ENCODE peak calls at places on chromosomes 5 and 9, in eight cellular contexts. S, O, Y, M, Z, W, E and H are unnamed samples.

GRCh38 chr9:5625916-5626315 is 3.0 kb upstream of the RIC1 start:
- DNase-seq in S (no peak), O (no peak), Y (no peak), M (no peak), Z (no peak), W (no peak), E (no peak), H (no peak)

GRCh38 chr9:119020284-119020683 is 349.0 kb downstream of the BRINP1 start:
- DNase-seq in S (no peak), O (no peak), Y (no peak), M (no peak), Z (no peak), W (no peak), E (no peak), H (no peak)

GRCh38 chr5:20360243-20360642 is 372.2 kb upstream of the CDH18 start:
- DNase-seq in S (no peak), O (no peak), Y (no peak), M (no peak), Z (no peak), W (no peak), E (no peak), H (no peak)

GRCh38 chr9:93891549-93892310 is 63.4 kb downstream of the BARX1 start:
- DNase-seq in S (no peak), O (no peak), Y (no peak), M (no peak), Z (peak), W (no peak), E (no peak), H (no peak)

GRCh38 chr9:127558581-127559246 is 53.4 kb upstream of the STXBP1 start:
- DNase-seq in S (no peak), O (no peak), Y (no peak), M (no peak), Z (no peak), W (no peak), E (no peak), H (no peak)

GRCh38 chr5:1152156-1152555 is 40.3 kb upstream of the SLC12A7 start:
- DNase-seq in S (no peak), O (no peak), Y (no peak), M (no peak), Z (no peak), W (no peak), E (no peak), H (peak)

GRCh38 chr5:30592833-30593232 is 600.7 kb upstream of the CDH6 start:
- DNase-seq in S (no peak), O (no peak), Y (no peak), M (no peak), Z (no peak), W (no peak), E (no peak), H (no peak)

GRCh38 chr9:113558632-113559502 is 95.3 kb downstream of the RGS3 start:
- DNase-seq in S (no peak), O (no peak), Y (peak), M (peak), Z (peak), W (no peak), E (peak), H (peak)

GRCh38 chr9:121023064-121023463 is 27.0 kb downstream of the C5 start:
- DNase-seq in S (no peak), O (peak), Y (no peak), M (no peak), Z (no peak), W (peak), E (peak), H (no peak)

GRCh38 chr5:32329395-32329834 is 16.7 kb upstream of the MTMR12 start:
- DNase-seq in S (peak), O (peak), Y (peak), M (no peak), Z (peak), W (peak), E (peak), H (peak)

GRCh38 chr5:151581347-151581746 is 9.8 kb downstream of the FAT2 start:
- DNase-seq in S (no peak), O (no peak), Y (no peak), M (no peak), Z (no peak), W (no peak), E (no peak), H (no peak)

GRCh38 chr5:67934976-67935375 is 280.6 kb upstream of the PIK3R1 start:
- DNase-seq in S (no peak), O (no peak), Y (no peak), M (no peak), Z (no peak), W (no peak), E (no peak), H (no peak)

GRCh38 chr9:25936031-25936430 is 257.8 kb upstream of the TUSC1 start:
- DNase-seq in S (no peak), O (no peak), Y (no peak), M (no peak), Z (no peak), W (no peak), E (no peak), H (no peak)

GRCh38 chr9:81822967-81823366 is 105.3 kb upstream of the SPATA31D4 start:
- DNase-seq in S (no peak), O (no peak), Y (no peak), M (no peak), Z (no peak), W (no peak), E (no peak), H (no peak)

GRCh38 chr9:6715755-6716643 is 41.8 kb upstream of the KDM4C start:
- DNase-seq in S (peak), O (no peak), Y (no peak), M (peak), Z (peak), W (peak), E (peak), H (no peak)

GRCh38 chr9:115142502-115143265 is 24.7 kb upstream of the TNC start:
- DNase-seq in S (no peak), O (no peak), Y (no peak), M (no peak), Z (no peak), W (no peak), E (no peak), H (no peak)

GRCh38 chr5:79962580-79963222 is 28.4 kb downstream of the MTX3 start:
- DNase-seq in S (no peak), O (no peak), Y (no peak), M (no peak), Z (no peak), W (no peak), E (no peak), H (peak)

GRCh38 chr5:4901890-4902289 is 238.2 kb upstream of the ADAMTS16 start:
- DNase-seq in S (no peak), O (no peak), Y (no peak), M (no peak), Z (no peak), W (no peak), E (no peak), H (no peak)

GRCh38 chr9:88837731-88838130 is 153.5 kb upstream of the S1PR3 start:
- DNase-seq in S (no peak), O (no peak), Y (no peak), M (no peak), Z (no peak), W (no peak), E (no peak), H (no peak)

GRCh38 chr5:176676361-176676824 is 29.1 kb downstream of the TSPAN17 start:
- DNase-seq in S (no peak), O (peak), Y (peak), M (no peak), Z (no peak), W (peak), E (peak), H (peak)

GRCh38 chr5:39362646-39363045 is 1.6 kb downstream of the C9 start:
- DNase-seq in S (no peak), O (no peak), Y (no peak), M (no peak), Z (no peak), W (no peak), E (no peak), H (no peak)

GRCh38 chr5:171968512-171968911 is 37.9 kb downstream of the FBXW11 start:
- DNase-seq in S (no peak), O (no peak), Y (no peak), M (no peak), Z (no peak), W (no peak), E (no peak), H (no peak)

GRCh38 chr5:147188200-147189108 is 46.4 kb upstream of the STK32A start:
- DNase-seq in S (no peak), O (peak), Y (no peak), M (peak), Z (peak), W (peak), E (peak), H (peak)

GRCh38 chr5:139091439-139092156 is 106.6 kb downstream of the SIL1 start:
- DNase-seq in S (no peak), O (no peak), Y (no peak), M (no peak), Z (peak), W (no peak), E (peak), H (no peak)

GRCh38 chr5:91419571-91420537 is 36.7 kb upstream of the ARRDC3 start:
- DNase-seq in S (no peak), O (peak), Y (peak), M (peak), Z (peak), W (peak), E (peak), H (no peak)

GRCh38 chr5:57446966-57447365 is 35.6 kb downstream of the ACTBL2 start:
- DNase-seq in S (no peak), O (no peak), Y (no peak), M (no peak), Z (no peak), W (no peak), E (no peak), H (no peak)

GRCh38 chr5:176810687-176811501 is 535 bp downstream of the UNC5A start:
- DNase-seq in S (no peak), O (no peak), Y (no peak), M (no peak), Z (no peak), W (no peak), E (no peak), H (peak)

GRCh38 chr5:51652980-51653379 is 269.7 kb downstream of the ISL1 start:
- DNase-seq in S (no peak), O (no peak), Y (no peak), M (no peak), Z (no peak), W (no peak), E (no peak), H (no peak)

GRCh38 chr9:94065535-94065961 is 18.7 kb upstream of the PTPDC1 start:
- DNase-seq in S (peak), O (peak), Y (peak), M (peak), Z (peak), W (peak), E (peak), H (peak)

GRCh38 chr5:142783601-142784291 is 13.6 kb downstream of the ARHGAP26 start:
- DNase-seq in S (no peak), O (no peak), Y (no peak), M (peak), Z (no peak), W (no peak), E (peak), H (no peak)

GRCh38 chr5:2876183-2876582 is 124.7 kb upstream of the IRX2 start:
- DNase-seq in S (no peak), O (no peak), Y (no peak), M (no peak), Z (no peak), W (no peak), E (no peak), H (no peak)

GRCh38 chr9:4890242-4890641 is 94.8 kb upstream of the JAK2 start:
- DNase-seq in S (no peak), O (no peak), Y (no peak), M (no peak), Z (no peak), W (no peak), E (no peak), H (no peak)

GRCh38 chr5:38382898-38383297 is 124.5 kb downstream of the EGFLAM start:
- DNase-seq in S (peak), O (peak), Y (peak), M (peak), Z (peak), W (peak), E (peak), H (peak)

GRCh38 chr9:130301483-130302286 is 36.1 kb downstream of the HMCN2 start:
- DNase-seq in S (no peak), O (no peak), Y (no peak), M (no peak), Z (peak), W (no peak), E (no peak), H (no peak)

GRCh38 chr5:10499776-10500175 is 58.1 kb downstream of the ROPN1L start:
- DNase-seq in S (no peak), O (no peak), Y (no peak), M (no peak), Z (no peak), W (no peak), E (no peak), H (no peak)

GRCh38 chr9:126343271-126343700 is 16.7 kb downstream of the MVB12B start:
- DNase-seq in S (no peak), O (no peak), Y (no peak), M (no peak), Z (peak), W (no peak), E (no peak), H (no peak)

GRCh38 chr9:133812077-133812868 is 74.1 kb upstream of the SARDH start:
- DNase-seq in S (no peak), O (no peak), Y (no peak), M (no peak), Z (no peak), W (no peak), E (no peak), H (no peak)
- TF ChIP-seq POLR2A in S (no peak), O (no peak), Y (no peak), M (no peak), Z (no peak), W (no peak), E (no peak), H (no peak)

DNA sequence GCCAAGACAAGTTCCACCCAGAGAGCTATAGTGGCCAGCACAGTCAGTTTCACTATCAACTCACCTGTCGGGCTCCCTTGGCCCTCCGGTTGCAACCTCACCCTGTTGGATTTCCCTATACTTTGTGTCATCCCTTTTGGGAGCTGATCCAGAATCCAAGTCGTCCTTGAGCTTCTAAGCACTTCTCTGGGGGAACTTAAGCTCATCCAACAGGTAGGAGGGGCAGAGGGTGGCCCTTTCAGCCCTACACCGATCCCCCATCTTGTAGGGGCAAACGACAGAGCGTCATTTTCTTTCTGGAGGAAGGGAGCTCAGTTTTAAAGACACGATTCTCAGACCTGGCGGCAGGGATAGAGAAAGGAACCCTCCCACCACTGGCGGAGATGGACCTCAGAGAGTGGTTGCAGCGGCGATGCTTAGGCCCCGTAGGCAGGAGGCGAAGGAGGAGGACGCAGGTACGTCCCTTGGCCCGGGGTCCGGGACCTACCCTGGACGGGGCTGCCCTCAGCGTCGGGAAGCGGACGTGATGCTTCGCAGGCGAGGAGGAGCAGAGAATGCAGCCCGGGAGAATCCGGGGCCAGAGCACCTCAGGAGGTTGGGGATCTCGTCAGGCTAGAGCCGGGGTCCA is 519 bp downstream of the ZER1 start:
- DNase-seq in S (no peak), O (no peak), Y (no peak), M (no peak), Z (peak), W (no peak), E (peak), H (peak)
- TF ChIP-seq POLR2A in S (no peak), O (no peak), Y (no peak), M (no peak), Z (no peak), W (no peak), E (no peak), H (no peak)

DNA sequence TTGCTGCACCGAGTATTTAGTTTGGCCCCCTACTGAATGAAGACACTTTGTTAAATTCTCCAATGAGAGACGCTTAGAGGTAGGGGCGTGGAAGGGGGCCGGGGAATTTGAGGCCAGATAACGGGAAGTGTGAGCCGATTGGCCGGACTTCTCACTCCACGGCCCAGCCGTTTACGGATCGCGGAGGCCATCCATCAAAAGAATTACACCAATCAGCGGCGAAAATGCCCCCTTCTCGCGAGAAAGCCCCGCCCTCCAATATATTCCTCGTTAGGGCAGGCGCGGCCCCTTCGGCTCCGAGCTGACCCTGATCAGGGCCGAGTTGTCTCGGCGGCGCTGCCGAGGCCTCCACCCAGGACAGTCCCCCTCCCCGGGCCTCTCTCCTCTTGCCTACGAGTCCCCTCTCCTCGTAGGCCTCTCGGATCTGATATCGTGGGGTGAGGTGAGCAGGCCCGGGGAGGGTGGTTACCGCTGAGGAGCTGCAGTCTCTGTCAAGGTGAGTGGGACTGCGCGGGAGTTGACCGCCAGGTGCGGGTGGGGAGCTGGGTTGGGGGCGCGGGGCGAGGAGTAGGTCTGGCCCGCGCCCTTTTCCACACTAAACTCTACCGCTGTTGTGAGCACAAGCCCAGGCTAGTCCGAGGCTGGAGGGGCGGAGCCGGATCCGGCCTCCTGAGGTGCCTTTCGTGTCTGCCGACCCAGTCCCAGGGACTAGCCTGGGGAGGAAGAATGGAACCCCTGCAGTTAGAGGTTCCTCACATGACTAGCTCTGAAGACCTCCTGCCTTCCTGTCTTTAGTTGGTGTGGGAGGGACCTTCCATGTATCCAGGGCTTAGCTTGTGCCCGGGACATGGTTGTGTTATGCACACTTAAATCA is at the start of gene CCNG1:
- DNase-seq in S (peak), O (peak), Y (peak), M (peak), Z (peak), W (peak), E (peak), H (peak)
- TF ChIP-seq POLR2A in S (peak), O (peak), Y (peak), M (peak), Z (peak), W (peak), E (peak), H (peak)

GRCh38 chr5:72505026-72505425 is 2.2 kb downstream of the ZNF366 start:
- DNase-seq in S (no peak), O (no peak), Y (no peak), M (no peak), Z (no peak), W (no peak), E (no peak), H (no peak)
- TF ChIP-seq POLR2A in S (no peak), O (no peak), Y (no peak), M (no peak), Z (no peak), W (no peak), E (no peak), H (no peak)

DNA sequence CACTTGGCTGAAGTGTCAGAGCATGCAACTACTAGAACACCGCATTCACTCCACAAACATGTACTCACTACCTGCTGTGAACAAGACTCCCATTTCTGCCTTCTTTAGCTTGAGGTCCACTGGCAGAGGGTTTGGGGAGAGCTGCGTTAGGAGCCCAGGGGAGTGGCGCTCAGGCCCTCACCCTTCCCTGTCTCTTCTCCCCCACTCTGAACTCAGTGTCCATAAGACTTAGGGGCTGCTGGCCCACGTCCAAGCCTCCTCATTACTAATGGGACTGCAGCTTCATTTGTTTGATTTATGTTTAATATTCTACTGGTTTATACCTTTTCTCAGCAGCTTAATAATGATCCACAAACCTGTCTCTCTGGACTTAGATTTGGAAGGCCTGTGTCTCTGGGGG is 70.9 kb downstream of the HSPA4 start:
- DNase-seq in S (no peak), O (no peak), Y (no peak), M (no peak), Z (no peak), W (no peak), E (no peak), H (no peak)
- TF ChIP-seq POLR2A in S (no peak), O (no peak), Y (no peak), M (no peak), Z (no peak), W (no peak), E (no peak), H (no peak)

GRCh38 chr9:136112541-136112940 is 6.1 kb downstream of the TMEM250 start:
- DNase-seq in S (no peak), O (no peak), Y (no peak), M (no peak), Z (no peak), W (no peak), E (no peak), H (no peak)
- TF ChIP-seq POLR2A in S (no peak), O (no peak), Y (no peak), M (no peak), Z (no peak), W (no peak), E (no peak), H (no peak)

GRCh38 chr9:136541179-136541578 is 4.7 kb downstream of the NOTCH1 start:
- DNase-seq in S (no peak), O (no peak), Y (no peak), M (no peak), Z (no peak), W (no peak), E (no peak), H (no peak)

GRCh38 chr9:136538599-136539426 is 7.0 kb downstream of the NOTCH1 start:
- DNase-seq in S (peak), O (no peak), Y (no peak), M (no peak), Z (peak), W (no peak), E (no peak), H (no peak)

GRCh38 chr9:136537896-136538598 is 7.8 kb downstream of the NOTCH1 start:
- DNase-seq in S (no peak), O (no peak), Y (no peak), M (no peak), Z (no peak), W (no peak), E (no peak), H (no peak)

GRCh38 chr9:136541709-136542108 is 4.1 kb downstream of the NOTCH1 start:
- DNase-seq in S (no peak), O (no peak), Y (no peak), M (no peak), Z (no peak), W (no peak), E (no peak), H (no peak)

GRCh38 chr9:136539427-136540412 is 6.1 kb downstream of the NOTCH1 start:
- DNase-seq in S (peak), O (peak), Y (peak), M (peak), Z (peak), W (no peak), E (peak), H (no peak)
- TF ChIP-seq POLR2A in S (no peak), O (peak), Y (peak), M (no peak), Z (peak), W (no peak), E (peak), H (no peak)